ENCODE peak calls at places on chromosomes 5 and 9, in nine cellular contexts. X, Z, J, C, B, U, Q, O and L are unnamed samples.

GRCh38 chr5:112210430-112211005 is 208.6 kb downstream of the EPB41L4A start:
- DNase-seq in Q (peak), Z (peak), B (no peak), X (peak), J (no peak), O (no peak), C (peak), U (peak), L (peak)

GRCh38 chr9:90882991-90883600 is 81.5 kb downstream of the SYK start:
- DNase-seq in Q (no peak), B (no peak), J (no peak), O (no peak), X (no peak), U (no peak), C (no peak), Z (no peak), L (no peak)

GRCh38 chr5:180831139-180832080 is 28.8 kb upstream of the MGAT1 start:
- DNase-seq in B (peak), U (no peak), X (peak), C (peak), J (peak), O (peak), Q (peak), Z (peak), L (peak)

GRCh38 chr9:135602789-135603481 is 36.4 kb downstream of the GLT6D1 start:
- DNase-seq in Q (no peak), X (peak), O (peak), B (no peak), U (no peak), C (peak), J (no peak), Z (peak), L (peak)

GRCh38 chr9:29668732-29669131 is 2095.5 kb upstream of the C9orf72 start:
- DNase-seq in C (no peak), X (no peak), B (no peak), O (no peak), J (no peak), Z (no peak), Q (no peak), U (no peak), L (no peak)

GRCh38 chr5:146249801-146250200 is 46.4 kb downstream of the RBM27 start:
- DNase-seq in U (no peak), B (no peak), Z (no peak), X (no peak), O (no peak), C (no peak), J (no peak), Q (no peak), L (no peak)

GRCh38 chr9:13956107-13956506 is 357.8 kb downstream of the NFIB start:
- DNase-seq in Q (no peak), B (no peak), U (no peak), O (no peak), Z (no peak), X (peak), C (no peak), J (no peak), L (no peak)

GRCh38 chr9:90647843-90648242 is 5.2 kb upstream of the DIRAS2 start:
- DNase-seq in X (no peak), Z (no peak), Q (no peak), B (no peak), J (no peak), C (no peak), U (no peak), O (no peak), L (no peak)

GRCh38 chr5:172412724-172413260 is 41.5 kb downstream of the SH3PXD2B start:
- DNase-seq in C (no peak), B (peak), J (peak), U (no peak), Q (no peak), X (peak), O (no peak), Z (peak), L (peak)

GRCh38 chr9:37433754-37434435 is 11.4 kb downstream of the GRHPR start:
- DNase-seq in U (no peak), J (no peak), B (no peak), C (no peak), X (no peak), O (no peak), Q (peak), Z (no peak), L (no peak)

GRCh38 chr5:173020154-173020581 is 36.0 kb upstream of the CREBRF start:
- DNase-seq in Z (no peak), X (no peak), B (no peak), U (no peak), C (no peak), Q (no peak), J (no peak), O (no peak), L (no peak)

GRCh38 chr5:133928690-133929393 is 39.6 kb downstream of the C5orf15 start:
- DNase-seq in B (no peak), U (no peak), Z (no peak), Q (no peak), O (no peak), J (no peak), X (no peak), C (no peak), L (no peak)

GRCh38 chr5:163696270-163696887 is 191.0 kb downstream of the MAT2B start:
- DNase-seq in X (peak), B (no peak), J (no peak), Q (peak), U (peak), C (no peak), O (no peak), Z (peak), L (peak)

GRCh38 chr9:137892424-137893191 is 15.0 kb downstream of the CACNA1B start:
- DNase-seq in Z (no peak), J (no peak), O (no peak), U (no peak), B (no peak), C (no peak), Q (no peak), X (peak), L (no peak)

GRCh38 chr5:173010021-173010420 is 26.4 kb downstream of the ATP6V0E1 start:
- DNase-seq in C (no peak), J (no peak), Z (no peak), X (peak), O (no peak), B (no peak), Q (no peak), U (no peak), L (no peak)

GRCh38 chr9:93052791-93053540 is 5.5 kb upstream of the SUSD3 start:
- DNase-seq in Q (no peak), B (no peak), X (peak), Z (no peak), J (peak), U (no peak), O (no peak), C (no peak), L (no peak)

GRCh38 chr5:93791520-93791972 is 50.1 kb upstream of the POU5F2 start:
- DNase-seq in O (no peak), Q (no peak), Z (no peak), X (no peak), J (no peak), U (peak), B (no peak), C (no peak), L (peak)

GRCh38 chr5:73619606-73620334 is 6.2 kb upstream of the ARHGEF28 start:
- DNase-seq in Q (no peak), J (no peak), B (no peak), X (peak), U (no peak), O (no peak), C (no peak), Z (no peak), L (no peak)

GRCh38 chr5:77639624-77640023 is 1.1 kb upstream of the OTP start:
- DNase-seq in J (no peak), U (no peak), Z (no peak), B (no peak), X (no peak), O (no peak), C (no peak), Q (no peak), L (no peak)

GRCh38 chr5:144582046-144582445 is 411.4 kb downstream of the KCTD16 start:
- DNase-seq in O (no peak), X (no peak), Z (no peak), C (no peak), U (no peak), Q (no peak), B (no peak), J (no peak), L (no peak)

GRCh38 chr5:107424461-107424860 is 246.3 kb downstream of the EFNA5 start:
- DNase-seq in Q (no peak), O (no peak), C (no peak), J (no peak), U (no peak), X (no peak), Z (no peak), B (no peak), L (no peak)

GRCh38 chr9:22342489-22343217 is 104.0 kb upstream of the DMRTA1 start:
- DNase-seq in O (no peak), Q (no peak), U (peak), X (peak), Z (no peak), B (no peak), C (no peak), J (peak), L (no peak)

GRCh38 chr5:57696005-57696755 is 213.6 kb upstream of the ACTBL2 start:
- DNase-seq in C (no peak), Q (no peak), O (no peak), U (no peak), Z (no peak), J (no peak), X (peak), B (no peak), L (no peak)

GRCh38 chr9:2879803-2880202 is 35.9 kb upstream of the PUM3 start:
- DNase-seq in Z (no peak), X (no peak), O (no peak), Q (no peak), B (no peak), J (no peak), U (no peak), C (no peak), L (no peak)

GRCh38 chr5:140567136-140567818 is 2.6 kb downstream of the SLC35A4 start:
- DNase-seq in J (no peak), Z (no peak), B (no peak), C (no peak), Q (no peak), O (no peak), U (no peak), X (no peak), L (no peak)

GRCh38 chr9:27365977-27366376 is 69.0 kb upstream of the EQTN start:
- DNase-seq in C (no peak), X (no peak), B (no peak), Q (no peak), U (no peak), J (no peak), O (peak), Z (no peak), L (peak)

GRCh38 chr5:88727705-88728313 is 155.2 kb downstream of the MEF2C start:
- DNase-seq in Z (no peak), X (peak), B (no peak), U (no peak), Q (no peak), J (no peak), O (peak), C (no peak), L (peak)

GRCh38 chr5:6539060-6539459 is 90.4 kb downstream of the UBE2QL1 start:
- DNase-seq in C (no peak), J (no peak), X (no peak), U (no peak), B (no peak), Q (no peak), Z (no peak), O (no peak), L (no peak)

GRCh38 chr5:14706615-14707021 is 42.1 kb downstream of the OTULIN start:
- DNase-seq in O (peak), C (no peak), B (no peak), U (no peak), X (no peak), Z (no peak), Q (no peak), J (no peak), L (no peak)

GRCh38 chr5:86665984-86666760 is 48.4 kb downstream of the COX7C start:
- DNase-seq in O (peak), Q (no peak), X (no peak), Z (peak), C (no peak), U (no peak), B (no peak), J (no peak), L (no peak)

DNA sequence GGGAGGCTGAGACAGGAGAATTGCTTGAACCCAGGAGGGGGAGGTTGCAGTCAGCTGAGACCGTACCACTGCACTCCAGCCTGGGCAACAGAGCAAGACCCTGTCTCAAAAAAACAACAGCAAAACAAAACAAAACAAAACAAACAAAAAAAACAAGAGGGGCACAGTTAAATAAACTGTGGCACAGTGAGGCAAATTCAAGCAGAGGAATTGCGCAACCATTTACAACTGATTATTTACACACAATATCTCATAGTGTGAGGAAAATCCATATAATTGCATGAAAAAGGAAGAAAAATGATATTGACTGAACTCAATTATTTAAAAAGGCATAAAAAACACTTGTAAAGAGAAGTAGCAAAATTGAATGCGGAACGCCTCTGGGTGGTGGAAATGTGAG is 161.5 kb downstream of the CRB2 start:
- DNase-seq in B (no peak), U (no peak), O (no peak), C (no peak), Z (no peak), X (no peak), J (no peak), Q (no peak), L (no peak)
- H3K27ac ChIP-seq in B (no peak), U (no peak), O (no peak), C (no peak), Z (no peak), X (no peak), J (no peak), Q (no peak), L (no peak)

DNA sequence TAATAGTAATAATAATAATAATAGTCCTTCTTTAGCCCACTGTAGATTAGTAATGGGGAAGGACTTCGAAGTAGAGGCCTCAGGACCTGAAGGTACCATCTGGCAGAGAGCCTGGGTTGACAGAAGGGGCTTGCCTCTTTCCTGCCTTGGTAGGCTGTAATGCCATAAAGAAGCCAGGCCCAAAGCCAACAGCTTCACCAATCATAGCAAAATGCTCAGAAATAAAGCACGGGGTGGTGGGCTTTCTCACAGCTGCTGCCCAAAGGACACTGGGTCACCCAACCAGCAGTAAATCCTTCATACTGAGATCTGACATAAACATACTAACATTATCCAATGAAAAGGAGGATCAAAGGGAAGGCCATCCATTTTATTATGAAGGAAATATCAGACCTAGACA is 70.7 kb downstream of the SUSD1 start:
- DNase-seq in O (no peak), B (no peak), C (no peak), Q (no peak), U (no peak), J (no peak), X (no peak), Z (no peak), L (no peak)
- H3K27ac ChIP-seq in O (no peak), B (no peak), C (peak), Q (no peak), U (no peak), J (peak), X (no peak), Z (no peak), L (no peak)

DNA sequence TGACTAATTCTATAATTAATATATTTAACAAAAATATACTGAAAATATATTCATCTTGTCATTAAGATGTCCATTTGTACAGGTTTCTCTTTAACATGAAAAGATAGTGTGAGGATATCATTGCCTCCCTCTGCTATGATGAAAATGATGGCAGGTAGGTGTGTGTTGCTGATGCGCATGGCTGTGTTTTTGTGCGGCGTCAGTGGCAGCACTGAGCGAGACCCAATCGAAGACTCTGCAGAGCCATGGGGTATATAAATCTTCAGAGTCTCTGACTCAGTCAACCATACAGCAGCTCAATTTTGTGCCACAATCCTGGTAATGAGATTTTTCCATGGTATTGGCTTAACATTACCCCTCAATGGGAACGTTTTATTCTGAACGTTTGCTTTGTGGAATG is 153.5 kb upstream of the IQGAP2 start:
- DNase-seq in O (no peak), B (no peak), Z (no peak), X (no peak), C (no peak), Q (no peak), J (no peak), U (no peak), L (no peak)
- H3K27ac ChIP-seq in O (no peak), B (no peak), Z (no peak), X (no peak), C (no peak), Q (no peak), J (no peak), U (no peak), L (no peak)

DNA sequence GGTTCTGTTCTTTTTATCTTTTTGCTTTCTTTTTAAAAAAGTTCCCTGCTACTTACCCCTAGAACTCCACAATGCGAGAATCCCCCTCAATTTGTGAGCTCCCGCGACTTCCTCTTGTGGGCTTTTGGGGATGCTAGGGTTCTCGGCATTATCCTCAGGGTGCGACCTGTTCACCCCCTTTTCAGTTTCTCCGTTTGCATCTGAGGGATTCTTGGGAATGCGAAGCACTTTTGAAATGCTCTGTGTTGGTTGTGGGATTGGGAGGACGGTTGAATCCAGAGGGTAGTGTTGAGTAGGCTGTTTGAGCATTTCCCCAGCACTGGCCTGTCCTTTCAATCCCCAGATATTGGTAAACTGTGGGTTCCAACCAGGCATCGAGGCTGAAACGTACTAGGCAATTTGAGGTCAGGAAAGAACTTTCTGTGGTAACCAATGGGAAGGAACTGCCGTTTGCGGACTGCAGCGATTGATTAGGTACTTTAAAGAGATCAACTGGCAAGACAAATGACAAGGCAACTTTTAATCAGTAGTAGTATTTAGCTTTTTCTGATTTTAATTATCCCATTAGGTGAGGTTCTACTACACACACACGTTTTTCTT is 415 bp downstream of the XRCC4 start:
- DNase-seq in X (peak), B (no peak), O (no peak), Z (peak), J (no peak), U (peak), C (no peak), Q (no peak), L (no peak)
- H3K27ac ChIP-seq in X (peak), B (peak), O (peak), Z (peak), J (peak), U (peak), C (peak), Q (peak), L (peak)

GRCh38 chr9:125842215-125842614 is 95.0 kb downstream of the PBX3 start:
- DNase-seq in O (no peak), U (no peak), C (no peak), Z (no peak), X (no peak), Q (no peak), B (no peak), J (no peak), L (no peak)

GRCh38 chr9:125843646-125844045 is 96.5 kb downstream of the PBX3 start:
- DNase-seq in Z (no peak), O (no peak), U (no peak), X (no peak), B (no peak), C (no peak), J (no peak), Q (no peak), L (no peak)

GRCh38 chr9:125847735-125848134 is 100.6 kb downstream of the PBX3 start:
- DNase-seq in Z (no peak), C (no peak), X (no peak), O (no peak), B (no peak), U (no peak), J (no peak), Q (no peak), L (no peak)

GRCh38 chr9:125844611-125845010 is 97.4 kb downstream of the PBX3 start:
- DNase-seq in O (no peak), J (no peak), X (no peak), C (no peak), Q (no peak), Z (no peak), B (no peak), U (no peak), L (no peak)

GRCh38 chr9:125845271-125845808 is 98.2 kb downstream of the PBX3 start:
- DNase-seq in U (no peak), Q (no peak), C (no peak), J (no peak), O (no peak), X (no peak), B (no peak), Z (no peak), L (no peak)
- H3K27ac ChIP-seq in U (no peak), Q (no peak), C (no peak), J (no peak), O (no peak), X (no peak), B (no peak), Z (no peak), L (no peak)

GRCh38 chr5:156913355-156913718 is 49.7 kb downstream of the TIMD4 start:
- DNase-seq in O (no peak), Z (no peak), X (no peak), Q (no peak), J (no peak), U (no peak), B (no peak), C (no peak), L (no peak)
- H3K27ac ChIP-seq in O (peak), Z (no peak), X (no peak), Q (no peak), J (no peak), U (no peak), B (no peak), C (peak), L (no peak)